ENCODE peak calls at places on chromosome 10, in four cellular contexts. One of them, this sample, is unnamed. For H3K27me3, the result is how much of the 10 kb centered on the place peaks cover.

GRCh38 chr10:71218833-71219120 is 6.4 kb downstream of the UNC5B start:
- DNase-seq in PC-9: no peak
- DNase-seq in gastrocnemius medialis: no peak
- DNase-seq in heart right ventricle: no peak
- DNase-seq in this sample: no peak

GRCh38 chr10:110498087-110498981 is 627 bp downstream of the DUSP5 start:
- DNase-seq in PC-9: no peak
- DNase-seq in gastrocnemius medialis: no peak
- DNase-seq in heart right ventricle: peak
- DNase-seq in this sample: peak

GRCh38 chr10:78413294-78414055 is 379.8 kb downstream of the RPS24 start:
- DNase-seq in PC-9: no peak
- DNase-seq in gastrocnemius medialis: no peak
- DNase-seq in heart right ventricle: no peak
- DNase-seq in this sample: no peak

GRCh38 chr10:871951-872403 is 59.5 kb downstream of the LARP4B start:
- DNase-seq in PC-9: no peak
- DNase-seq in gastrocnemius medialis: peak
- DNase-seq in heart right ventricle: no peak
- DNase-seq in this sample: no peak

GRCh38 chr10:70312972-70313371 is 29.2 kb upstream of the NPFFR1 start:
- DNase-seq in PC-9: no peak
- DNase-seq in gastrocnemius medialis: no peak
- DNase-seq in heart right ventricle: no peak
- DNase-seq in this sample: no peak

GRCh38 chr10:10665750-10666149 is 351.9 kb upstream of the CELF2 start:
- DNase-seq in PC-9: no peak
- DNase-seq in gastrocnemius medialis: no peak
- DNase-seq in heart right ventricle: peak
- DNase-seq in this sample: no peak

GRCh38 chr10:13338337-13339128 is 9.6 kb downstream of the SEPHS1 start:
- DNase-seq in PC-9: no peak
- DNase-seq in gastrocnemius medialis: no peak
- DNase-seq in heart right ventricle: no peak
- DNase-seq in this sample: no peak

GRCh38 chr10:75428434-75429158 is 2.8 kb upstream of the LRMDA start:
- DNase-seq in PC-9: no peak
- DNase-seq in gastrocnemius medialis: no peak
- DNase-seq in heart right ventricle: no peak
- DNase-seq in this sample: no peak

GRCh38 chr10:48983648-48984359 is 44.2 kb upstream of the LRRC18 start:
- DNase-seq in PC-9: no peak
- DNase-seq in gastrocnemius medialis: no peak
- DNase-seq in heart right ventricle: no peak
- DNase-seq in this sample: no peak

GRCh38 chr10:14438057-14438456 is 107.3 kb upstream of the FRMD4A start:
- DNase-seq in PC-9: no peak
- DNase-seq in gastrocnemius medialis: no peak
- DNase-seq in heart right ventricle: no peak
- DNase-seq in this sample: no peak

GRCh38 chr10:17835688-17836087 is 26.5 kb downstream of the MRC1 start:
- DNase-seq in PC-9: peak
- DNase-seq in gastrocnemius medialis: no peak
- DNase-seq in heart right ventricle: no peak
- DNase-seq in this sample: no peak

GRCh38 chr10:67670401-67670800 is 25.6 kb downstream of the CTNNA3 start:
- DNase-seq in PC-9: no peak
- DNase-seq in gastrocnemius medialis: no peak
- DNase-seq in heart right ventricle: no peak
- DNase-seq in this sample: no peak

GRCh38 chr10:70430489-70431445 is 10.7 kb downstream of the NODAL start:
- DNase-seq in PC-9: no peak
- DNase-seq in gastrocnemius medialis: peak
- DNase-seq in heart right ventricle: peak
- DNase-seq in this sample: no peak

GRCh38 chr10:43407576-43408330 is 1.2 kb downstream of the HNRNPF start:
- DNase-seq in PC-9: peak
- DNase-seq in gastrocnemius medialis: peak
- DNase-seq in heart right ventricle: peak
- DNase-seq in this sample: peak

GRCh38 chr10:110498982-110499795 is 1.5 kb downstream of the DUSP5 start:
- DNase-seq in PC-9: peak
- DNase-seq in gastrocnemius medialis: no peak
- DNase-seq in heart right ventricle: peak
- DNase-seq in this sample: peak

GRCh38 chr10:68992721-68993440 is 4.3 kb downstream of the KIFBP start:
- DNase-seq in PC-9: no peak
- DNase-seq in gastrocnemius medialis: peak
- DNase-seq in heart right ventricle: peak
- DNase-seq in this sample: no peak

GRCh38 chr10:24344279-24344678 is 135.3 kb downstream of the KIAA1217 start:
- DNase-seq in PC-9: peak
- DNase-seq in gastrocnemius medialis: no peak
- DNase-seq in heart right ventricle: no peak
- DNase-seq in this sample: no peak

GRCh38 chr10:78250313-78251040 is 216.8 kb downstream of the RPS24 start:
- DNase-seq in PC-9: no peak
- DNase-seq in gastrocnemius medialis: no peak
- DNase-seq in heart right ventricle: no peak
- DNase-seq in this sample: no peak

GRCh38 chr10:28242560-28243204 is 60.2 kb downstream of the MPP7 start:
- DNase-seq in PC-9: no peak
- DNase-seq in gastrocnemius medialis: no peak
- DNase-seq in heart right ventricle: no peak
- DNase-seq in this sample: no peak

GRCh38 chr10:58107506-58107905 is 160.2 kb downstream of the IPMK start:
- DNase-seq in PC-9: no peak
- DNase-seq in gastrocnemius medialis: no peak
- DNase-seq in heart right ventricle: no peak
- DNase-seq in this sample: no peak

GRCh38 chr10:500876-501275 is 188.6 kb downstream of the DIP2C start:
- DNase-seq in PC-9: no peak
- DNase-seq in gastrocnemius medialis: no peak
- DNase-seq in heart right ventricle: no peak
- DNase-seq in this sample: no peak

GRCh38 chr10:78741541-78741940 is 327.2 kb upstream of the ZMIZ1 start:
- DNase-seq in PC-9: no peak
- DNase-seq in gastrocnemius medialis: no peak
- DNase-seq in heart right ventricle: peak
- DNase-seq in this sample: no peak

GRCh38 chr10:71667374-71667750 is 52.2 kb downstream of the C10orf105 start:
- DNase-seq in PC-9: no peak
- DNase-seq in gastrocnemius medialis: no peak
- DNase-seq in heart right ventricle: no peak
- DNase-seq in this sample: no peak

GRCh38 chr10:5977471-5978370 is at the start of gene IL15RA:
- DNase-seq in PC-9: peak
- DNase-seq in gastrocnemius medialis: peak
- DNase-seq in heart right ventricle: peak
- DNase-seq in this sample: peak

GRCh38 chr10:132562177-132562915 is 24.8 kb downstream of the INPP5A start:
- DNase-seq in PC-9: no peak
- DNase-seq in gastrocnemius medialis: no peak
- DNase-seq in heart right ventricle: no peak
- DNase-seq in this sample: no peak

GRCh38 chr10:103885617-103886016 is 30.2 kb upstream of the SH3PXD2A start:
- DNase-seq in PC-9: no peak
- DNase-seq in gastrocnemius medialis: no peak
- DNase-seq in heart right ventricle: no peak
- DNase-seq in this sample: no peak

GRCh38 chr10:18505719-18506118 is 145.7 kb downstream of the NSUN6 start:
- DNase-seq in PC-9: no peak
- DNase-seq in gastrocnemius medialis: no peak
- DNase-seq in heart right ventricle: no peak
- DNase-seq in this sample: no peak

GRCh38 chr10:129787557-129787956 is 176.5 kb downstream of the EBF3 start:
- DNase-seq in PC-9: no peak
- DNase-seq in gastrocnemius medialis: no peak
- DNase-seq in heart right ventricle: no peak
- DNase-seq in this sample: no peak

GRCh38 chr10:48476279-48476982 is 128.4 kb downstream of the ARHGAP22 start:
- DNase-seq in PC-9: no peak
- DNase-seq in gastrocnemius medialis: no peak
- DNase-seq in heart right ventricle: no peak
- DNase-seq in this sample: no peak

GRCh38 chr10:8275911-8276310 is 221.4 kb downstream of the GATA3 start:
- DNase-seq in PC-9: no peak
- DNase-seq in gastrocnemius medialis: no peak
- DNase-seq in heart right ventricle: no peak
- DNase-seq in this sample: no peak

GRCh38 chr10:131726460-131726861 is 174.3 kb upstream of the PPP2R2D start:
- DNase-seq in PC-9: no peak
- DNase-seq in gastrocnemius medialis: no peak
- DNase-seq in heart right ventricle: peak
- DNase-seq in this sample: no peak

GRCh38 chr10:44647877-44648542 is 263.1 kb upstream of the CXCL12 start:
- DNase-seq in PC-9: no peak
- DNase-seq in gastrocnemius medialis: no peak
- DNase-seq in heart right ventricle: no peak
- DNase-seq in this sample: peak

GRCh38 chr10:105085980-105086379 is 444.9 kb downstream of the SORCS3 start:
- DNase-seq in PC-9: no peak
- DNase-seq in gastrocnemius medialis: no peak
- DNase-seq in heart right ventricle: no peak
- DNase-seq in this sample: no peak

GRCh38 chr10:29067628-29068027 is 221.2 kb upstream of the LYZL1 start:
- DNase-seq in PC-9: no peak
- DNase-seq in gastrocnemius medialis: no peak
- DNase-seq in heart right ventricle: no peak
- DNase-seq in this sample: no peak

GRCh38 chr10:45181483-45181882 is 133.9 kb downstream of the OR13A1 start:
- DNase-seq in PC-9: no peak
- DNase-seq in gastrocnemius medialis: no peak
- DNase-seq in heart right ventricle: peak
- DNase-seq in this sample: no peak

GRCh38 chr10:98030093-98030821 is at the start of gene CRTAC1:
- DNase-seq in PC-9: no peak
- DNase-seq in gastrocnemius medialis: no peak
- DNase-seq in heart right ventricle: peak
- DNase-seq in this sample: no peak

GRCh38 chr10:24898501-24898900 is 53.9 kb downstream of the PRTFDC1 start:
- DNase-seq in PC-9: no peak
- DNase-seq in gastrocnemius medialis: no peak
- DNase-seq in heart right ventricle: no peak
- DNase-seq in this sample: no peak

GRCh38 chr10:22344204-22344603 is 1.1 kb upstream of the SPAG6 start:
- DNase-seq in PC-9: no peak
- DNase-seq in gastrocnemius medialis: no peak
- DNase-seq in heart right ventricle: no peak
- DNase-seq in this sample: no peak
- H3K27me3 ChIP-seq in PC-9: under half
- H3K27me3 ChIP-seq in gastrocnemius medialis: half or more
- H3K27me3 ChIP-seq in heart right ventricle: half or more
- H3K27me3 ChIP-seq in this sample: under half

DNA sequence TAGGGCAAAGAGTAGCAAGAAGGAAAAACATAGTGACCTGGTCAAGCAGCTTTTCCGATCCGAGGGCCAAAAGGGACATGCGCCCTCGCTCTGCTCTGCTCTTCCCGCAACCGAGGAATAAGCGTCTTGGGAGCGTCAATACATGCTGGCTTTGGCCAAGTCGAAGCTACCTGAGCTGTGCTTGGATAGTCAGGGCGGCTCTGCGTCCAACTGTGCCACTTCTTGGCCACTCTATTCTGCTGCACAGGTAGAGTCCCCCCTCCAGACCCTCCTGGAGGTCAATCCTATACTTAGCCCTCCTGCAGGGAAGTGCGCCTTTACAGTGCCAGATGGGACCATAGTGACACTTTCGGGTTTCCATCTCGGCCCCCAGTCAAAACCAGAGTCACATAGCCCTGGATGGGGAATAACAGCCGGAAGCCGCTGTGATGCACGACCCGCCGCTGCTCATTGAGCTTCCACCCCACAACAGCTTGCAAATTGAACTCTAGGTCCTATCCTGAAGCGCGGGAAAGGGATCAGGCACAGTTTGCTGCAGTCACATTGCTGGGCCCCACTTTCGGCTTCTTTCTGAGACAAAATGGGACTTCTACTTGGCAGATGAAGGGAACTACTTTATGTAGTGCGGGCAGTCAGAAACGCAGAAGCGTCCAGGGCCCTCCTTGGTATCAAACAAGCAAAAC is 1.1 kb upstream of the HPSE2 start:
- DNase-seq in PC-9: no peak
- DNase-seq in gastrocnemius medialis: no peak
- DNase-seq in heart right ventricle: no peak
- DNase-seq in this sample: no peak
- H3K27me3 ChIP-seq in PC-9: under half
- H3K27me3 ChIP-seq in gastrocnemius medialis: half or more
- H3K27me3 ChIP-seq in heart right ventricle: half or more
- H3K27me3 ChIP-seq in this sample: under half

GRCh38 chr10:55233505-55233904 is 432.5 kb upstream of the PCDH15 start:
- DNase-seq in PC-9: no peak
- DNase-seq in gastrocnemius medialis: no peak
- DNase-seq in heart right ventricle: no peak
- DNase-seq in this sample: no peak
- H3K27me3 ChIP-seq in PC-9: under half
- H3K27me3 ChIP-seq in gastrocnemius medialis: under half
- H3K27me3 ChIP-seq in heart right ventricle: under half
- H3K27me3 ChIP-seq in this sample: under half

GRCh38 chr10:126585249-126585986 is 85.1 kb downstream of the C10orf90 start:
- DNase-seq in PC-9: no peak
- DNase-seq in gastrocnemius medialis: no peak
- DNase-seq in heart right ventricle: no peak
- DNase-seq in this sample: no peak

GRCh38 chr10:126583507-126584200 is 86.8 kb downstream of the C10orf90 start:
- DNase-seq in PC-9: no peak
- DNase-seq in gastrocnemius medialis: no peak
- DNase-seq in heart right ventricle: no peak
- DNase-seq in this sample: no peak

GRCh38 chr10:126584836-126585235 is 85.7 kb downstream of the C10orf90 start:
- DNase-seq in PC-9: no peak
- DNase-seq in gastrocnemius medialis: no peak
- DNase-seq in heart right ventricle: no peak
- DNase-seq in this sample: no peak

GRCh38 chr10:126580873-126581647 is 89.4 kb downstream of the C10orf90 start:
- DNase-seq in PC-9: no peak
- DNase-seq in gastrocnemius medialis: no peak
- DNase-seq in heart right ventricle: no peak
- DNase-seq in this sample: no peak

GRCh38 chr10:126581648-126582046 is 88.8 kb downstream of the C10orf90 start:
- DNase-seq in PC-9: no peak
- DNase-seq in gastrocnemius medialis: no peak
- DNase-seq in heart right ventricle: no peak
- DNase-seq in this sample: no peak
- H3K27me3 ChIP-seq in PC-9: under half
- H3K27me3 ChIP-seq in gastrocnemius medialis: under half
- H3K27me3 ChIP-seq in heart right ventricle: under half
- H3K27me3 ChIP-seq in this sample: under half